ENCODE peak calls at places on chromosomes 4 and X, in four cellular contexts. A, X, N and D are unnamed samples. For H3K4me1, the result is how much of the 10 kb centered on the place peaks cover.

GRCh38 chrX:16739574-16739973 is 20.2 kb downstream of the SYAP1 start:
- DNase-seq in X (no peak), A (peak), N (no peak), D (peak)

GRCh38 chrX:42375080-42375479 is 402.9 kb downstream of the PPP1R2C start:
- DNase-seq in A (no peak), N (no peak), X (no peak), D (no peak)

GRCh38 chrX:134469481-134469880 is 9.5 kb downstream of the HPRT1 start:
- DNase-seq in X (no peak), N (no peak), A (no peak), D (no peak)

GRCh38 chr4:176735300-176735699 is 57.4 kb downstream of the VEGFC start:
- DNase-seq in X (no peak), N (no peak), A (no peak), D (no peak)

GRCh38 chrX:96985046-96985445 is 101.3 kb downstream of the RPA4 start:
- DNase-seq in N (no peak), X (no peak), A (peak), D (no peak)

GRCh38 chr4:128635141-128635911 is 174.2 kb upstream of the JADE1 start:
- DNase-seq in X (no peak), A (peak), N (no peak), D (no peak)

GRCh38 chr4:183175631-183176232 is 76.7 kb downstream of the WWC2 start:
- DNase-seq in X (no peak), N (no peak), A (peak), D (peak)

GRCh38 chrX:150163181-150163930 is 199.8 kb upstream of the MAMLD1 start:
- DNase-seq in N (no peak), X (no peak), A (no peak), D (no peak)

GRCh38 chrX:9856596-9856995 is 70.4 kb downstream of the SHROOM2 start:
- DNase-seq in N (no peak), A (no peak), X (no peak), D (no peak)

GRCh38 chr4:98908182-98908581 is 20.8 kb downstream of the EIF4E start:
- DNase-seq in X (no peak), N (no peak), A (no peak), D (no peak)

GRCh38 chr4:176920694-176921093 is 128.0 kb upstream of the VEGFC start:
- DNase-seq in A (no peak), N (no peak), X (no peak), D (no peak)

GRCh38 chr4:153466637-153467153 is 535 bp downstream of the TMEM131L start:
- DNase-seq in N (no peak), X (no peak), A (no peak), D (no peak)

GRCh38 chr4:153467897-153468262 is 1.7 kb downstream of the TMEM131L start:
- DNase-seq in N (no peak), A (no peak), X (peak), D (no peak)

GRCh38 chr4:153467154-153467896 is 1.2 kb downstream of the TMEM131L start:
- DNase-seq in N (no peak), A (peak), X (peak), D (peak)

GRCh38 chr4:153465922-153466636 is at the start of gene TMEM131L:
- DNase-seq in A (peak), N (peak), X (peak), D (peak)

GRCh38 chr4:153468587-153468986 is 2.4 kb downstream of the TMEM131L start:
- DNase-seq in X (no peak), A (no peak), N (no peak), D (peak)
- H3K4me1 ChIP-seq in X (half or more), A (under half), N (under half), D (under half)

GRCh38 chr4:42397635-42398447 is 553 bp downstream of the SHISA3 start:
- DNase-seq in X (no peak), N (no peak), A (no peak), D (peak)

GRCh38 chr4:42398448-42399355 is 1.4 kb downstream of the SHISA3 start:
- DNase-seq in N (no peak), A (no peak), X (peak), D (peak)

GRCh38 chr4:42395595-42395994 is 1.7 kb upstream of the SHISA3 start:
- DNase-seq in X (no peak), A (no peak), N (no peak), D (no peak)

GRCh38 chr4:42396361-42397255 is 680 bp upstream of the SHISA3 start:
- DNase-seq in X (peak), N (no peak), A (no peak), D (no peak)

DNA sequence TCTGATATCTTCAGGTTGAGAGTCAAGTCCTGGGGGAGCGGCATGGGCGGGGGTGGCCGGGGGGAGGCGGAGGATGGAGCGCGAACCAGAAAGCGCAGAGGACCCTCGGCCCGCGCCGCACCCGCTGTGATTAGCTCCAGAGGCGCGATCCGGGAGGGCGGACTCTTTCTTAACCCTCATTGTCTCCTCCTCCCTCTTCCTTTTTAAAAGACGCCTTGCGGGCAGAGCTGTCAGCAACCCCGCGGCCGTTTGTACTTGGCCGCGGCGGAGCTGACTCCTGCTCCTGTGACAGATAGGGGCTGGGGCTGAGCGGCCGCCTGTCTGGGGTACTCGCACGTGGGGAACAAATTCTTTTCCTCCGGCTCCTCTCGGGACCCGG is at the start of gene SHISA3:
- DNase-seq in X (no peak), A (peak), N (no peak), D (peak)
- H3K4me3 ChIP-seq in X (peak), A (peak), N (peak), D (peak)

GRCh38 chr4:156963419-156963818 is 8.2 kb downstream of the PDGFC start:
- DNase-seq in A (no peak), X (no peak), N (no peak), D (no peak)

GRCh38 chr4:156961241-156962068 is 10.1 kb downstream of the PDGFC start:
- DNase-seq in X (no peak), A (peak), N (no peak), D (no peak)

GRCh38 chr4:156959298-156959702 is 12.3 kb downstream of the PDGFC start:
- DNase-seq in X (no peak), A (peak), N (no peak), D (no peak)

GRCh38 chr4:156962551-156962974 is 9.0 kb downstream of the PDGFC start:
- DNase-seq in N (peak), A (no peak), X (no peak), D (no peak)

GRCh38 chr4:156962069-156962377 is 9.6 kb downstream of the PDGFC start:
- DNase-seq in A (no peak), X (no peak), N (no peak), D (no peak)
- H3K4me1 ChIP-seq in A (under half), X (under half), N (under half), D (half or more)

GRCh38 chrX:154140742-154141141 is 3.3 kb upstream of the OPN1LW start:
- DNase-seq in X (no peak), N (no peak), A (no peak), D (no peak)

GRCh38 chrX:154138857-154139256 is 5.2 kb upstream of the OPN1LW start:
- DNase-seq in N (no peak), X (no peak), A (no peak), D (no peak)

GRCh38 chrX:154140206-154140605 is 3.8 kb upstream of the OPN1LW start:
- DNase-seq in A (no peak), N (no peak), X (no peak), D (no peak)

GRCh38 chrX:154135458-154136229 is 8.4 kb upstream of the OPN1LW start:
- DNase-seq in X (peak), N (no peak), A (no peak), D (no peak)

DNA sequence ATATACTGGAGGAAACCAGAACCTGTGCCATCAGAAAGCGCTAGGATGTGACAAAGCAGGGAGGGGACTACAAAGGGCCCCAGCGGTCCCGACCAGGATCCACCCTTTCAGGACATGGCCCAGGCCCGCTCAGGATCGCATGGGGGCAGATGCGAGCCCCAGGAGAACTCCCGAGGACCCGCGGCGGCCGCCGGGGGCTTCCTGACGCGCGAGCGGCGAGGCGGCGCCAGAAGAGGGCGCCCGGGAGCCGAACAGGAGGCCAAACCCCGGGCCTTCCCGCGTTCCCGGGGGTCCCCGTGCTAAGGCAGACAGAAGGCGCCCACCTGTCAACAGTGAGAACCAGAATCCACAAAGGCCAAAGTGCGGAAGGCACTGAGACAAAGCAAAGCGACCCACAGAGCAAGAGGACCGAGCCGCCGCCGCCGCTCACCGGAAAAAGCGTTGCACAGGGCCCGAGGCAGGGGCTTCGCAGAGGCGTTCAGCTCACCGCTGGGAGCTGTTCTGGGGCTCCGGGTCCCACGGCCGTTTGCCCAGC is 7.3 kb upstream of the OPN1LW start:
- DNase-seq in A (peak), N (peak), X (peak), D (peak)
- H3K4me3 ChIP-seq in A (no peak), N (peak), X (peak), D (no peak)

GRCh38 chr4:40182041-40182440 is 14.8 kb upstream of the RHOH start:
- DNase-seq in N (no peak), A (no peak), X (no peak), D (no peak)
- H3K4me1 ChIP-seq in N (under half), A (under half), X (under half), D (half or more)

GRCh38 chr4:154142664-154143063 is 348.9 kb downstream of the DCHS2 start:
- DNase-seq in N (no peak), A (no peak), X (no peak), D (no peak)

GRCh38 chr4:154132406-154132805 is 343.5 kb upstream of the SFRP2 start:
- DNase-seq in X (no peak), N (no peak), A (no peak), D (no peak)

GRCh38 chr4:154135576-154135975 is 346.7 kb upstream of the SFRP2 start:
- DNase-seq in X (no peak), N (no peak), A (no peak), D (no peak)

GRCh38 chr4:154137320-154137905 is 348.5 kb upstream of the SFRP2 start:
- DNase-seq in X (no peak), N (no peak), A (no peak), D (no peak)
- H3K4me3 ChIP-seq in X (no peak), N (no peak), A (no peak), D (no peak)